ENCODE peak calls at places on chromosome 14, in nine cellular contexts. P is pancreas, B is left lung, G is sigmoid colon, Z is endodermal cell, W is foreskin fibroblast, L is bronchial epithelial cell, U is upper lobe of right lung, Y is fibroblast of lung. R is an unnamed sample.
A peak's percentile ranks its signal among the peaks of the same experiment; 100 is the strongest.

GRCh38 chr14:71250791-71251190 is 343.5 kb downstream of the PCNX1 start:
- DNase-seq in P (no peak), B (no peak), G (no peak), Z (no peak), W (peak; percentile 42), L (no peak), U (no peak), Y (no peak), R (no peak)

GRCh38 chr14:32361674-32362073 is 32.6 kb downstream of the AKAP6 start:
- DNase-seq in P (no peak), B (no peak), G (no peak), Z (no peak), W (no peak), L (no peak), U (no peak), Y (no peak), R (no peak)

GRCh38 chr14:95523818-95524448 is 7.5 kb upstream of the SYNE3 start:
- DNase-seq in P (no peak), B (no peak), G (no peak), Z (peak; percentile 49), W (peak; percentile 67), L (peak; percentile 55), U (no peak), Y (peak; percentile 90), R (peak; percentile 89)

GRCh38 chr14:75334191-75335051 is 55.8 kb downstream of the FOS start:
- DNase-seq in P (no peak), B (no peak), G (peak; percentile 83), Z (no peak), W (peak; percentile 30), L (no peak), U (peak; percentile 69), Y (peak; percentile 50), R (peak; percentile 44)

GRCh38 chr14:20215196-20215595 is 8.3 kb upstream of the OR11H6 start:
- DNase-seq in P (no peak), B (no peak), G (no peak), Z (no peak), W (no peak), L (peak; percentile 1), U (no peak), Y (no peak), R (peak; percentile 1)

GRCh38 chr14:73944432-73945158 is 5.3 kb downstream of the FAM161B start:
- DNase-seq in P (peak; percentile 42), B (peak; percentile 76), G (no peak), Z (no peak), W (no peak), L (no peak), U (no peak), Y (no peak), R (no peak)

GRCh38 chr14:74404435-74404834 is 21.6 kb downstream of the SYNDIG1L start:
- DNase-seq in P (no peak), B (no peak), G (no peak), Z (no peak), W (no peak), L (no peak), U (no peak), Y (no peak), R (no peak)

GRCh38 chr14:95597784-95598204 is 62.9 kb downstream of the GLRX5 start:
- DNase-seq in P (no peak), B (no peak), G (no peak), Z (peak; percentile 89), W (peak; percentile 78), L (peak; percentile 35), U (no peak), Y (peak; percentile 9), R (peak; percentile 19)

GRCh38 chr14:73239463-73240241 is 2.3 kb downstream of the PAPLN start:
- DNase-seq in P (no peak), B (no peak), G (peak; percentile 88), Z (peak; percentile 81), W (peak; percentile 84), L (no peak), U (no peak), Y (peak; percentile 72), R (peak; percentile 47)

GRCh38 chr14:76917759-76918175 is 91.6 kb downstream of the LRRC74A start:
- DNase-seq in P (peak; percentile 70), B (no peak), G (peak; percentile 88), Z (peak; percentile 65), W (peak; percentile 36), L (no peak), U (peak; percentile 79), Y (no peak), R (peak; percentile 22)

GRCh38 chr14:43215524-43215923 is 1291.6 kb downstream of the FSCB start:
- DNase-seq in P (no peak), B (no peak), G (no peak), Z (no peak), W (no peak), L (no peak), U (no peak), Y (no peak), R (no peak)

GRCh38 chr14:100153560-100153959 is 5.9 kb downstream of the DEGS2 start:
- DNase-seq in P (no peak), B (no peak), G (no peak), Z (no peak), W (no peak), L (no peak), U (no peak), Y (no peak), R (no peak)

GRCh38 chr14:62159314-62159713 is 397.1 kb downstream of the SNAPC1 start:
- DNase-seq in P (no peak), B (no peak), G (no peak), Z (no peak), W (no peak), L (no peak), U (no peak), Y (no peak), R (no peak)

GRCh38 chr14:80628547-80628946 is 313.0 kb downstream of the CEP128 start:
- DNase-seq in P (no peak), B (no peak), G (no peak), Z (no peak), W (no peak), L (no peak), U (no peak), Y (no peak), R (no peak)

GRCh38 chr14:54189358-54190354 is 207.2 kb upstream of the CDKN3 start:
- DNase-seq in P (no peak), B (no peak), G (no peak), Z (no peak), W (peak; percentile 89), L (peak; percentile 95), U (no peak), Y (peak; percentile 69), R (peak; percentile 73)

GRCh38 chr14:100048786-100049185 is 16.4 kb upstream of the EVL start:
- DNase-seq in P (no peak), B (no peak), G (no peak), Z (no peak), W (no peak), L (no peak), U (no peak), Y (no peak), R (no peak)

GRCh38 chr14:53355581-53356112 is 202.5 kb upstream of the DDHD1 start:
- DNase-seq in P (no peak), B (no peak), G (no peak), Z (peak; percentile 94), W (peak; percentile 74), L (peak; percentile 85), U (no peak), Y (peak; percentile 60), R (peak; percentile 51)

GRCh38 chr14:65846469-65846868 is 433.9 kb downstream of the FUT8 start:
- DNase-seq in P (no peak), B (no peak), G (no peak), Z (no peak), W (no peak), L (peak; percentile 27), U (no peak), Y (no peak), R (no peak)

GRCh38 chr14:88612981-88613380 is 50.1 kb downstream of the ZC3H14 start:
- DNase-seq in P (no peak), B (no peak), G (no peak), Z (no peak), W (no peak), L (no peak), U (no peak), Y (peak; percentile 12), R (no peak)

GRCh38 chr14:83548061-83548839 is 1981.7 kb upstream of the FLRT2 start:
- DNase-seq in P (no peak), B (no peak), G (no peak), Z (no peak), W (peak; percentile 74), L (no peak), U (no peak), Y (peak; percentile 65), R (no peak)

GRCh38 chr14:103504991-103505565 is 17.6 kb downstream of the CKB start:
- DNase-seq in P (no peak), B (no peak), G (no peak), Z (peak; percentile 69), W (no peak), L (no peak), U (no peak), Y (no peak), R (no peak)

GRCh38 chr14:24080888-24081738 is 9.8 kb downstream of the CPNE6 start:
- DNase-seq in P (peak; percentile 84), B (peak; percentile 91), G (no peak), Z (peak; percentile 85), W (peak; percentile 56), L (peak; percentile 28), U (peak; percentile 90), Y (no peak), R (peak; percentile 8)

GRCh38 chr14:101707285-101707842 is 54.1 kb upstream of the PPP2R5C start:
- DNase-seq in P (peak; percentile 37), B (no peak), G (no peak), Z (peak; percentile 85), W (peak; percentile 86), L (peak; percentile 70), U (no peak), Y (peak; percentile 90), R (peak; percentile 87)

GRCh38 chr14:67357583-67358354 is 1.8 kb downstream of the ATP6V1D start:
- DNase-seq in P (no peak), B (no peak), G (no peak), Z (no peak), W (peak; percentile 32), L (peak; percentile 45), U (no peak), Y (no peak), R (peak; percentile 23)
- H3K4me3 ChIP-seq in P (peak overlapping the region; percentile 88), B (peak overlapping the region; percentile 95), G (no peak overlapping the region), Z (peak overlapping the region; percentile 97), W (peak overlapping the region; percentile 94), L (peak overlapping the region; percentile 7), U (peak overlapping the region; percentile 86), Y (no peak overlapping the region), R (peak overlapping the region; percentile 95)

GRCh38 chr14:21262410-21262809 is 6.8 kb downstream of the HNRNPC start:
- DNase-seq in P (no peak), B (no peak), G (no peak), Z (no peak), W (no peak), L (no peak), U (peak; percentile 49), Y (no peak), R (no peak)
- TF ChIP-seq CTCF in P (no peak), B (no peak), G (no peak), Z (no peak), W (no peak), L (no peak), U (no peak), Y (no peak), R (no peak)

GRCh38 chr14:93982684-93983007 is 6.3 kb upstream of the ASB2 start:
- DNase-seq in P (no peak), B (no peak), G (no peak), Z (no peak), W (no peak), L (no peak), U (no peak), Y (no peak), R (no peak)
- H3K4me3 ChIP-seq in P (no peak overlapping the region), B (no peak overlapping the region), G (no peak overlapping the region), Z (no peak overlapping the region), W (no peak overlapping the region), L (no peak overlapping the region), U (no peak overlapping the region), Y (no peak overlapping the region), R (no peak overlapping the region)

GRCh38 chr14:61063461-61063860 is 82.4 kb downstream of the SLC38A6 start:
- DNase-seq in P (no peak), B (no peak), G (no peak), Z (no peak), W (no peak), L (no peak), U (no peak), Y (no peak), R (no peak)
- TF ChIP-seq CTCF in P (no peak), B (no peak), G (no peak), Z (no peak), W (no peak), L (no peak), U (no peak), Y (no peak), R (no peak)